ENCODE peak calls at places on chromosomes 5 and 9, in five cellular contexts. T is uterus, G is GM12865, N is COR-L47, Q is C1 segment of cervical spinal cord. U is an unnamed sample.

GRCh38 chr9:78073722-78074121 is 42.1 kb upstream of the GNAQ start:
- DNase-seq in T (no peak), G (no peak), N (no peak), Q (no peak), U (no peak)

GRCh38 chr5:14521748-14522147 is 59.8 kb upstream of the OTULINL start:
- DNase-seq in T (no peak), G (no peak), N (no peak), Q (no peak), U (no peak)

GRCh38 chr5:168104811-168105481 is 186.5 kb upstream of the WWC1 start:
- DNase-seq in T (no peak), G (no peak), N (no peak), Q (no peak), U (peak)

GRCh38 chr9:37952731-37953130 is 48.8 kb upstream of the SLC25A51 start:
- DNase-seq in T (peak), G (no peak), N (no peak), Q (no peak), U (no peak)

GRCh38 chr5:172869734-172870133 is 35.7 kb downstream of the ERGIC1 start:
- DNase-seq in T (no peak), G (no peak), N (no peak), Q (no peak), U (peak)

GRCh38 chr9:99964336-99964735 is 57.9 kb downstream of the STX17 start:
- DNase-seq in T (no peak), G (no peak), N (no peak), Q (no peak), U (no peak)

GRCh38 chr9:124074746-124075145 is 63.2 kb downstream of the LHX2 start:
- DNase-seq in T (no peak), G (no peak), N (no peak), Q (no peak), U (no peak)

GRCh38 chr9:105138306-105138801 is 106.1 kb upstream of the SLC44A1 start:
- DNase-seq in T (no peak), G (no peak), N (peak), Q (no peak), U (no peak)

GRCh38 chr5:107894361-107894760 is 223.6 kb upstream of the EFNA5 start:
- DNase-seq in T (no peak), G (no peak), N (no peak), Q (no peak), U (no peak)

GRCh38 chr9:16275795-16276624 is 594.5 kb downstream of the BNC2 start:
- DNase-seq in T (no peak), G (no peak), N (no peak), Q (no peak), U (peak)

GRCh38 chr9:14395300-14396082 is 81.5 kb upstream of the NFIB start:
- DNase-seq in T (no peak), G (no peak), N (no peak), Q (peak), U (no peak)

GRCh38 chr5:128674837-128675446 is 136.9 kb upstream of the FBN2 start:
- DNase-seq in T (peak), G (peak), N (peak), Q (no peak), U (peak)

GRCh38 chr5:80707645-80708044 is 52.9 kb upstream of the DHFR start:
- DNase-seq in T (no peak), G (no peak), N (no peak), Q (no peak), U (no peak)

GRCh38 chr5:112228672-112229071 is 190.4 kb downstream of the EPB41L4A start:
- DNase-seq in T (peak), G (no peak), N (no peak), Q (no peak), U (peak)

GRCh38 chr5:17042041-17042440 is 106.0 kb upstream of the MYO10 start:
- DNase-seq in T (no peak), G (no peak), N (no peak), Q (no peak), U (no peak)